ENCODE peak calls at places on chromosomes 2 and 18, in eight cellular contexts. One of them, this sample, is unnamed.

GRCh38 chr2:907706-908105 is 42.9 kb upstream of the SNTG2 start:
- DNase-seq in fibroblast of lung: no peak
- DNase-seq in naive thymus-derived CD4-positive, alpha-beta T cell: no peak
- DNase-seq in A549: no peak
- DNase-seq in heart left ventricle: no peak
- DNase-seq in small intestine: no peak
- DNase-seq in body of pancreas: no peak
- DNase-seq in PC-3: no peak
- DNase-seq in this sample: no peak

GRCh38 chr2:187593697-187594096 is 39.5 kb upstream of the TFPI start:
- DNase-seq in fibroblast of lung: no peak
- DNase-seq in naive thymus-derived CD4-positive, alpha-beta T cell: no peak
- DNase-seq in A549: no peak
- DNase-seq in heart left ventricle: no peak
- DNase-seq in small intestine: no peak
- DNase-seq in body of pancreas: no peak
- DNase-seq in PC-3: no peak
- DNase-seq in this sample: no peak

GRCh38 chr2:202005272-202005887 is 28.3 kb upstream of the FZD7 start:
- DNase-seq in fibroblast of lung: no peak
- DNase-seq in naive thymus-derived CD4-positive, alpha-beta T cell: no peak
- DNase-seq in A549: no peak
- DNase-seq in heart left ventricle: no peak
- DNase-seq in small intestine: no peak
- DNase-seq in body of pancreas: no peak
- DNase-seq in PC-3: no peak
- DNase-seq in this sample: no peak

GRCh38 chr18:28582724-28583123 is 405.8 kb upstream of the CDH2 start:
- DNase-seq in fibroblast of lung: no peak
- DNase-seq in naive thymus-derived CD4-positive, alpha-beta T cell: no peak
- DNase-seq in A549: no peak
- DNase-seq in heart left ventricle: no peak
- DNase-seq in small intestine: no peak
- DNase-seq in body of pancreas: no peak
- DNase-seq in PC-3: no peak
- DNase-seq in this sample: no peak

GRCh38 chr2:212237350-212238095 is 301.1 kb downstream of the ERBB4 start:
- DNase-seq in fibroblast of lung: no peak
- DNase-seq in naive thymus-derived CD4-positive, alpha-beta T cell: no peak
- DNase-seq in A549: no peak
- DNase-seq in heart left ventricle: peak; percentile 13
- DNase-seq in small intestine: no peak
- DNase-seq in body of pancreas: no peak
- DNase-seq in PC-3: no peak
- DNase-seq in this sample: no peak

GRCh38 chr18:5546660-5547059 is 2.9 kb upstream of the EPB41L3 start:
- DNase-seq in fibroblast of lung: peak; percentile 74
- DNase-seq in naive thymus-derived CD4-positive, alpha-beta T cell: no peak
- DNase-seq in A549: no peak
- DNase-seq in heart left ventricle: no peak
- DNase-seq in small intestine: no peak
- DNase-seq in body of pancreas: no peak
- DNase-seq in PC-3: peak; percentile 30
- DNase-seq in this sample: no peak

GRCh38 chr2:233487748-233488345 is 78.7 kb downstream of the USP40 start:
- DNase-seq in fibroblast of lung: peak; percentile 5
- DNase-seq in naive thymus-derived CD4-positive, alpha-beta T cell: no peak
- DNase-seq in A549: peak; percentile 33
- DNase-seq in heart left ventricle: no peak
- DNase-seq in small intestine: no peak
- DNase-seq in body of pancreas: no peak
- DNase-seq in PC-3: no peak
- DNase-seq in this sample: no peak

GRCh38 chr2:137659616-137660015 is 304.7 kb upstream of the HNMT start:
- DNase-seq in fibroblast of lung: no peak
- DNase-seq in naive thymus-derived CD4-positive, alpha-beta T cell: no peak
- DNase-seq in A549: no peak
- DNase-seq in heart left ventricle: no peak
- DNase-seq in small intestine: no peak
- DNase-seq in body of pancreas: no peak
- DNase-seq in PC-3: peak; percentile 76
- DNase-seq in this sample: no peak

GRCh38 chr2:235055891-235056516 is 104.2 kb downstream of the SH3BP4 start:
- DNase-seq in fibroblast of lung: peak; percentile 48
- DNase-seq in naive thymus-derived CD4-positive, alpha-beta T cell: no peak
- DNase-seq in A549: peak; percentile 77
- DNase-seq in heart left ventricle: no peak
- DNase-seq in small intestine: peak; percentile 63
- DNase-seq in body of pancreas: peak; percentile 57
- DNase-seq in PC-3: peak; percentile 62
- DNase-seq in this sample: no peak

GRCh38 chr2:6724572-6725140 is 141.1 kb downstream of the CMPK2 start:
- DNase-seq in fibroblast of lung: no peak
- DNase-seq in naive thymus-derived CD4-positive, alpha-beta T cell: no peak
- DNase-seq in A549: no peak
- DNase-seq in heart left ventricle: no peak
- DNase-seq in small intestine: no peak
- DNase-seq in body of pancreas: no peak
- DNase-seq in PC-3: no peak
- DNase-seq in this sample: no peak

GRCh38 chr2:228841877-228842276 is 429.2 kb downstream of the PID1 start:
- DNase-seq in fibroblast of lung: peak; percentile 14
- DNase-seq in naive thymus-derived CD4-positive, alpha-beta T cell: no peak
- DNase-seq in A549: no peak
- DNase-seq in heart left ventricle: no peak
- DNase-seq in small intestine: no peak
- DNase-seq in body of pancreas: no peak
- DNase-seq in PC-3: peak; percentile 61
- DNase-seq in this sample: no peak

GRCh38 chr2:177553176-177553909 is 160.8 kb downstream of the AGPS start:
- DNase-seq in fibroblast of lung: no peak
- DNase-seq in naive thymus-derived CD4-positive, alpha-beta T cell: no peak
- DNase-seq in A549: no peak
- DNase-seq in heart left ventricle: no peak
- DNase-seq in small intestine: no peak
- DNase-seq in body of pancreas: no peak
- DNase-seq in PC-3: peak; percentile 20
- DNase-seq in this sample: no peak

GRCh38 chr2:196165016-196165415 is 6.4 kb downstream of the STK17B start:
- DNase-seq in fibroblast of lung: no peak
- DNase-seq in naive thymus-derived CD4-positive, alpha-beta T cell: no peak
- DNase-seq in A549: no peak
- DNase-seq in heart left ventricle: no peak
- DNase-seq in small intestine: no peak
- DNase-seq in body of pancreas: no peak
- DNase-seq in PC-3: no peak
- DNase-seq in this sample: no peak

GRCh38 chr2:231197741-231198290 is 615 bp upstream of the ARMC9 start:
- DNase-seq in fibroblast of lung: no peak
- DNase-seq in naive thymus-derived CD4-positive, alpha-beta T cell: no peak
- DNase-seq in A549: no peak
- DNase-seq in heart left ventricle: no peak
- DNase-seq in small intestine: no peak
- DNase-seq in body of pancreas: no peak
- DNase-seq in PC-3: no peak
- DNase-seq in this sample: no peak

GRCh38 chr2:43051316-43051715 is 175.1 kb downstream of the ZFP36L2 start:
- DNase-seq in fibroblast of lung: peak; percentile 67
- DNase-seq in naive thymus-derived CD4-positive, alpha-beta T cell: no peak
- DNase-seq in A549: peak; percentile 90
- DNase-seq in heart left ventricle: no peak
- DNase-seq in small intestine: peak; percentile 89
- DNase-seq in body of pancreas: no peak
- DNase-seq in PC-3: peak; percentile 86
- DNase-seq in this sample: peak; percentile 65

GRCh38 chr2:20600756-20601325 is 50.1 kb downstream of the HS1BP3 start:
- DNase-seq in fibroblast of lung: peak; percentile 70
- DNase-seq in naive thymus-derived CD4-positive, alpha-beta T cell: no peak
- DNase-seq in A549: no peak
- DNase-seq in heart left ventricle: no peak
- DNase-seq in small intestine: no peak
- DNase-seq in body of pancreas: no peak
- DNase-seq in PC-3: peak; percentile 44
- DNase-seq in this sample: no peak

GRCh38 chr2:128322651-128323491 is 4.2 kb upstream of the HS6ST1 start:
- DNase-seq in fibroblast of lung: no peak
- DNase-seq in naive thymus-derived CD4-positive, alpha-beta T cell: no peak
- DNase-seq in A549: no peak
- DNase-seq in heart left ventricle: peak; percentile 70
- DNase-seq in small intestine: no peak
- DNase-seq in body of pancreas: peak; percentile 24
- DNase-seq in PC-3: no peak
- DNase-seq in this sample: peak; percentile 80
- H3K27ac ChIP-seq in fibroblast of lung: no peak overlapping the region
- H3K27ac ChIP-seq in naive thymus-derived CD4-positive, alpha-beta T cell: no peak overlapping the region
- H3K27ac ChIP-seq in A549: peak overlapping the region; percentile 94
- H3K27ac ChIP-seq in heart left ventricle: peak overlapping the region; percentile 64
- H3K27ac ChIP-seq in small intestine: no peak overlapping the region
- H3K27ac ChIP-seq in body of pancreas: no peak overlapping the region
- H3K27ac ChIP-seq in PC-3: no peak overlapping the region
- H3K27ac ChIP-seq in this sample: peak overlapping the region; percentile 93

GRCh38 chr18:4230450-4231168 is 224.5 kb downstream of the DLGAP1 start:
- DNase-seq in fibroblast of lung: no peak
- DNase-seq in naive thymus-derived CD4-positive, alpha-beta T cell: no peak
- DNase-seq in A549: no peak
- DNase-seq in heart left ventricle: no peak
- DNase-seq in small intestine: no peak
- DNase-seq in body of pancreas: no peak
- DNase-seq in PC-3: no peak
- DNase-seq in this sample: no peak

GRCh38 chr18:4236940-4237686 is 218.0 kb downstream of the DLGAP1 start:
- DNase-seq in fibroblast of lung: no peak
- DNase-seq in naive thymus-derived CD4-positive, alpha-beta T cell: no peak
- DNase-seq in A549: no peak
- DNase-seq in heart left ventricle: no peak
- DNase-seq in small intestine: no peak
- DNase-seq in body of pancreas: no peak
- DNase-seq in PC-3: no peak
- DNase-seq in this sample: no peak

GRCh38 chr18:4232656-4233055 is 222.5 kb downstream of the DLGAP1 start:
- DNase-seq in fibroblast of lung: no peak
- DNase-seq in naive thymus-derived CD4-positive, alpha-beta T cell: no peak
- DNase-seq in A549: no peak
- DNase-seq in heart left ventricle: no peak
- DNase-seq in small intestine: no peak
- DNase-seq in body of pancreas: no peak
- DNase-seq in PC-3: no peak
- DNase-seq in this sample: no peak

DNA sequence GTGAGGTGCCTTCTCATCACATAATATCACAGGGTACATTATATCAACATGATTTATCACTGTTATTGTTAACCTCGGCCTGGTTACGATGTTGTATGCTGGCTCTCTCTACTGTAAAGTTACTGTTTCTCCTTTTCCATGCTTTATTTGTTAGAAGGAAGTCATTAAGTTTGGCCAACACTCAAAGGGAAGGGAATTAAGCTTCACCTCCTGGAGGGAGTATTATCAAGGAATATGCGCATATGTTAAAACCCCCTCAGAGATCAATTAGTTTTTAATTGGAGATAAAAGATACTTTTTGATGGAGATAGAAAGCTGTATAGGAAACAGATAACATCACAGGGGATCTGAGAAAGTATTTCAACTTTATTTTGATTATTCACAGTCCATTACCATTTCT is 221.6 kb downstream of the DLGAP1 start:
- DNase-seq in fibroblast of lung: no peak
- DNase-seq in naive thymus-derived CD4-positive, alpha-beta T cell: no peak
- DNase-seq in A549: no peak
- DNase-seq in heart left ventricle: no peak
- DNase-seq in small intestine: no peak
- DNase-seq in body of pancreas: no peak
- DNase-seq in PC-3: no peak
- DNase-seq in this sample: no peak
- H3K4me1 ChIP-seq in fibroblast of lung: no peaks in the 10 kb centered on the region
- H3K4me1 ChIP-seq in naive thymus-derived CD4-positive, alpha-beta T cell: no peaks in the 10 kb centered on the region
- H3K4me1 ChIP-seq in A549: no peaks in the 10 kb centered on the region
- H3K4me1 ChIP-seq in heart left ventricle: no peaks in the 10 kb centered on the region
- H3K4me1 ChIP-seq in small intestine: no peaks in the 10 kb centered on the region
- H3K4me1 ChIP-seq in body of pancreas: no peaks in the 10 kb centered on the region
- H3K4me1 ChIP-seq in PC-3: no peaks in the 10 kb centered on the region
- H3K4me1 ChIP-seq in this sample: no peaks in the 10 kb centered on the region

DNA sequence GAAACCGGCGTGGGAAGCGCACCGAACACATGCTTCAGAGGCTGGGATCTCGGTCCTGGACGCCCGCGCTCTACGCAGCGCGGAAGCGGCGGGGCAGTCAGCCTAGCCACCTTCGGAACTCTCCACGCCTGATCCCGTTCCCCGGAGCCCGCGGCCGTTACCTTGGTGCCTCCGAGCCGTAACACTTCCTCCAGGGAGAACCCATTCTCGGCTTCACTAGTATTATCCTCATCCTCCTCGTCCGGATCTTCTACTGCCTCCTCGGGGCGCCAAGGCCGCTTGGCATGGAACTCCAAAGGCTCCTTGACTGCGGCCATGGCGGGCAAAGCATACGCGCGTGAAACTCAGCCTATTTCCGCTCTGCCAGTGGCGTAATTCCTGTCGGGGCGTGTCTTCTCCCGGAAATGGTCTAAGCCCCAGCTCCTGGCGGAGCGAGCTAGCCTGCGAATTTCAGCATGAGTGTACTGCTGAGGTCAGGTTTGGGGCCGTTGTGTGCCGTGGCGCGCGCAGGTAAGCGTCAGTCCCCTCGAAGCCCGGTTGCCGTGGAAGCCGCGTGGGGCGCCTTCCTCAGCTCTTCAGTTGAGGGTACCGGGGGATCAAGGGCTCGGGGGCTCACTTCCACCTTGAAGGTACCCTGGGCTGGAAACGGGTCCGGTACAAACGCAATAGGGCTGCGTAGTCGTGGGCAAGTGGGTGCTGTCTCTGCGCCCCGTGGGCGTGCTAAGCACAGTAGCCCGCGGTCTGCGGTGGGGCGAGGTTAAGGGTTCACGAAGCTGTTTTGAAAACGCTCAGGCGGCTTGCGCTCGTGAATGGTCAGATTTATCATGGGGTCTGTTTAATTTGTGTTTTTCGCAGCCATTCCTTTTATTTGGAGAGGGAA is at the start of the genes CEBPZ and NDUFAF7:
- DNase-seq in fibroblast of lung: peak; percentile 92
- DNase-seq in naive thymus-derived CD4-positive, alpha-beta T cell: peak; percentile 71
- DNase-seq in A549: peak; percentile 98
- DNase-seq in heart left ventricle: peak; percentile 91
- DNase-seq in small intestine: peak; percentile 96
- DNase-seq in body of pancreas: peak; percentile 88
- DNase-seq in PC-3: peak; percentile 94
- DNase-seq in this sample: peak; percentile 95
- H3K4me3 ChIP-seq in fibroblast of lung: peak within 1 kb of the TSS; percentile 87
- H3K4me3 ChIP-seq in naive thymus-derived CD4-positive, alpha-beta T cell: peak within 1 kb of the TSS; percentile 84
- H3K4me3 ChIP-seq in A549: peak within 1 kb of the TSS; percentile 91
- H3K4me3 ChIP-seq in heart left ventricle: peak within 1 kb of the TSS; percentile 80
- H3K4me3 ChIP-seq in small intestine: peak within 1 kb of the TSS; percentile 83
- H3K4me3 ChIP-seq in body of pancreas: peak within 1 kb of the TSS; percentile 78
- H3K4me3 ChIP-seq in PC-3: peak within 1 kb of the TSS; percentile 91
- H3K4me3 ChIP-seq in this sample: peak within 1 kb of the TSS; percentile 81

DNA sequence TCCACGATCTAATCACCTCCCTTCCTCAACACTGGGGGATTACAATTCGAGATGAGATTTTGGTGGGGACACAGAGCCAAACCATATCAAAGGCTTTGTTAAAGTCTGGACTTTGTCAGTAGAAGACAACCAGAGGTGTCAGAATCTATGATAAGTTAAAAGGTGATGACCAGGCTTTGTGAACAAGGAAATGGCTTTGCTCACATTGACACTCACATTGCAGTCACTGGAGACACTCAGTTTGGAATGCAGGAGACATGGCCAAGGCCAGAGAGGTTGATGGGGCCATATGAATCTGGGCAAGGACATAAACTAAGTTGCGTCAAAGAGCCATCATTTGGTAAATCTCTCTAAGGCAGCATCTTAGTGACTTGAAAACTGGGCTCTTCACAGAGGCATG is 678.2 kb upstream of the FSHR start:
- DNase-seq in fibroblast of lung: no peak
- DNase-seq in naive thymus-derived CD4-positive, alpha-beta T cell: no peak
- DNase-seq in A549: no peak
- DNase-seq in heart left ventricle: no peak
- DNase-seq in small intestine: no peak
- DNase-seq in body of pancreas: no peak
- DNase-seq in PC-3: no peak
- DNase-seq in this sample: no peak
- H3K27ac ChIP-seq in fibroblast of lung: no peak overlapping the region
- H3K27ac ChIP-seq in naive thymus-derived CD4-positive, alpha-beta T cell: no peak overlapping the region
- H3K27ac ChIP-seq in A549: no peak overlapping the region
- H3K27ac ChIP-seq in heart left ventricle: no peak overlapping the region
- H3K27ac ChIP-seq in small intestine: no peak overlapping the region
- H3K27ac ChIP-seq in body of pancreas: no peak overlapping the region
- H3K27ac ChIP-seq in PC-3: no peak overlapping the region
- H3K27ac ChIP-seq in this sample: no peak overlapping the region

This sample was measured in suprapubic skin.